ENCODE peak calls at places on chromosome 17, in ten cellular contexts. One of them, this sample, is unnamed.

GRCh38 chr17:80393491-80393890 is 21.5 kb upstream of the ENDOV start:
- DNase-seq in fibroblast of the aortic adventitia: no peak
- DNase-seq in right cardiac atrium: no peak
- DNase-seq in LoVo: no peak
- DNase-seq in H1: no peak
- DNase-seq in SIG-M5: no peak
- DNase-seq in cardiac fibroblast: no peak
- DNase-seq in chondrocyte: no peak
- DNase-seq in activated CD8-positive, alpha-beta memory T cell treated with anti-CD3 and anti-CD28 coated beads for 4 hours: no peak
- DNase-seq in SK-N-SH: no peak
- DNase-seq in this sample: peak; percentile 23

GRCh38 chr17:80108321-80108971 is 7.1 kb downstream of the GAA start:
- DNase-seq in fibroblast of the aortic adventitia: no peak
- DNase-seq in right cardiac atrium: no peak
- DNase-seq in LoVo: no peak
- DNase-seq in H1: no peak
- DNase-seq in SIG-M5: no peak
- DNase-seq in cardiac fibroblast: no peak
- DNase-seq in chondrocyte: peak; percentile 82
- DNase-seq in activated CD8-positive, alpha-beta memory T cell treated with anti-CD3 and anti-CD28 coated beads for 4 hours: no peak
- DNase-seq in SK-N-SH: no peak
- DNase-seq in this sample: no peak

GRCh38 chr17:10022416-10022815 is 117.3 kb upstream of the RCVRN start:
- DNase-seq in fibroblast of the aortic adventitia: no peak
- DNase-seq in right cardiac atrium: no peak
- DNase-seq in LoVo: no peak
- DNase-seq in H1: no peak
- DNase-seq in SIG-M5: no peak
- DNase-seq in cardiac fibroblast: no peak
- DNase-seq in chondrocyte: no peak
- DNase-seq in activated CD8-positive, alpha-beta memory T cell treated with anti-CD3 and anti-CD28 coated beads for 4 hours: no peak
- DNase-seq in SK-N-SH: no peak
- DNase-seq in this sample: no peak

GRCh38 chr17:73546770-73547345 is 97.4 kb downstream of the SDK2 start:
- DNase-seq in fibroblast of the aortic adventitia: no peak
- DNase-seq in right cardiac atrium: peak; percentile 74
- DNase-seq in LoVo: peak; percentile 30
- DNase-seq in H1: peak; percentile 72
- DNase-seq in SIG-M5: peak; percentile 59
- DNase-seq in cardiac fibroblast: peak; percentile 7
- DNase-seq in chondrocyte: no peak
- DNase-seq in activated CD8-positive, alpha-beta memory T cell treated with anti-CD3 and anti-CD28 coated beads for 4 hours: no peak
- DNase-seq in SK-N-SH: peak; percentile 85
- DNase-seq in this sample: peak; percentile 31

GRCh38 chr17:31534223-31534888 is 142.9 kb downstream of the RAB11FIP4 start:
- DNase-seq in fibroblast of the aortic adventitia: peak; percentile 65
- DNase-seq in right cardiac atrium: no peak
- DNase-seq in LoVo: no peak
- DNase-seq in H1: no peak
- DNase-seq in SIG-M5: no peak
- DNase-seq in cardiac fibroblast: peak; percentile 43
- DNase-seq in chondrocyte: no peak
- DNase-seq in activated CD8-positive, alpha-beta memory T cell treated with anti-CD3 and anti-CD28 coated beads for 4 hours: no peak
- DNase-seq in SK-N-SH: no peak
- DNase-seq in this sample: no peak

GRCh38 chr17:33560165-33560564 is 267.1 kb upstream of the ASIC2 start:
- DNase-seq in fibroblast of the aortic adventitia: peak; percentile 8
- DNase-seq in right cardiac atrium: no peak
- DNase-seq in LoVo: no peak
- DNase-seq in H1: no peak
- DNase-seq in SIG-M5: no peak
- DNase-seq in cardiac fibroblast: peak; percentile 16
- DNase-seq in chondrocyte: no peak
- DNase-seq in activated CD8-positive, alpha-beta memory T cell treated with anti-CD3 and anti-CD28 coated beads for 4 hours: no peak
- DNase-seq in SK-N-SH: no peak
- DNase-seq in this sample: no peak

GRCh38 chr17:2724783-2725164 is 13.2 kb upstream of the CLUH start:
- DNase-seq in fibroblast of the aortic adventitia: no peak
- DNase-seq in right cardiac atrium: peak; percentile 76
- DNase-seq in LoVo: peak; percentile 62
- DNase-seq in H1: peak; percentile 77
- DNase-seq in SIG-M5: no peak
- DNase-seq in cardiac fibroblast: peak; percentile 29
- DNase-seq in chondrocyte: no peak
- DNase-seq in activated CD8-positive, alpha-beta memory T cell treated with anti-CD3 and anti-CD28 coated beads for 4 hours: no peak
- DNase-seq in SK-N-SH: no peak
- DNase-seq in this sample: no peak

GRCh38 chr17:77131919-77132318 is 8.8 kb upstream of the SEC14L1 start:
- DNase-seq in fibroblast of the aortic adventitia: peak; percentile 72
- DNase-seq in right cardiac atrium: no peak
- DNase-seq in LoVo: no peak
- DNase-seq in H1: no peak
- DNase-seq in SIG-M5: no peak
- DNase-seq in cardiac fibroblast: peak; percentile 88
- DNase-seq in chondrocyte: no peak
- DNase-seq in activated CD8-positive, alpha-beta memory T cell treated with anti-CD3 and anti-CD28 coated beads for 4 hours: no peak
- DNase-seq in SK-N-SH: peak; percentile 66
- DNase-seq in this sample: no peak

GRCh38 chr17:10197721-10198508 is 491 bp downstream of the GAS7 start:
- DNase-seq in fibroblast of the aortic adventitia: no peak
- DNase-seq in right cardiac atrium: peak; percentile 76
- DNase-seq in LoVo: no peak
- DNase-seq in H1: no peak
- DNase-seq in SIG-M5: no peak
- DNase-seq in cardiac fibroblast: no peak
- DNase-seq in chondrocyte: peak; percentile 93
- DNase-seq in activated CD8-positive, alpha-beta memory T cell treated with anti-CD3 and anti-CD28 coated beads for 4 hours: no peak
- DNase-seq in SK-N-SH: peak; percentile 40
- DNase-seq in this sample: no peak

GRCh38 chr17:50881182-50881581 is 15.0 kb upstream of the TOB1 start:
- DNase-seq in fibroblast of the aortic adventitia: no peak
- DNase-seq in right cardiac atrium: no peak
- DNase-seq in LoVo: no peak
- DNase-seq in H1: no peak
- DNase-seq in SIG-M5: no peak
- DNase-seq in cardiac fibroblast: no peak
- DNase-seq in chondrocyte: no peak
- DNase-seq in activated CD8-positive, alpha-beta memory T cell treated with anti-CD3 and anti-CD28 coated beads for 4 hours: no peak
- DNase-seq in SK-N-SH: no peak
- DNase-seq in this sample: no peak

GRCh38 chr17:48994548-48995331 is 2.4 kb upstream of the IGF2BP1 start:
- DNase-seq in fibroblast of the aortic adventitia: no peak
- DNase-seq in right cardiac atrium: no peak
- DNase-seq in LoVo: no peak
- DNase-seq in H1: no peak
- DNase-seq in SIG-M5: no peak
- DNase-seq in cardiac fibroblast: no peak
- DNase-seq in chondrocyte: no peak
- DNase-seq in activated CD8-positive, alpha-beta memory T cell treated with anti-CD3 and anti-CD28 coated beads for 4 hours: no peak
- DNase-seq in SK-N-SH: no peak
- DNase-seq in this sample: no peak

GRCh38 chr17:64679710-64680216 is 17.7 kb upstream of the SMURF2 start:
- DNase-seq in fibroblast of the aortic adventitia: peak; percentile 97
- DNase-seq in right cardiac atrium: no peak
- DNase-seq in LoVo: peak; percentile 47
- DNase-seq in H1: no peak
- DNase-seq in SIG-M5: no peak
- DNase-seq in cardiac fibroblast: peak; percentile 81
- DNase-seq in chondrocyte: no peak
- DNase-seq in activated CD8-positive, alpha-beta memory T cell treated with anti-CD3 and anti-CD28 coated beads for 4 hours: no peak
- DNase-seq in SK-N-SH: no peak
- DNase-seq in this sample: no peak

GRCh38 chr17:74259667-74260524 is 14.1 kb upstream of the DNAI2 start:
- DNase-seq in fibroblast of the aortic adventitia: no peak
- DNase-seq in right cardiac atrium: no peak
- DNase-seq in LoVo: no peak
- DNase-seq in H1: peak; percentile 56
- DNase-seq in SIG-M5: no peak
- DNase-seq in cardiac fibroblast: no peak
- DNase-seq in chondrocyte: no peak
- DNase-seq in activated CD8-positive, alpha-beta memory T cell treated with anti-CD3 and anti-CD28 coated beads for 4 hours: no peak
- DNase-seq in SK-N-SH: peak; percentile 56
- DNase-seq in this sample: no peak

GRCh38 chr17:11928436-11928835 is 68.8 kb downstream of the ZNF18 start:
- DNase-seq in fibroblast of the aortic adventitia: no peak
- DNase-seq in right cardiac atrium: no peak
- DNase-seq in LoVo: no peak
- DNase-seq in H1: no peak
- DNase-seq in SIG-M5: no peak
- DNase-seq in cardiac fibroblast: no peak
- DNase-seq in chondrocyte: no peak
- DNase-seq in activated CD8-positive, alpha-beta memory T cell treated with anti-CD3 and anti-CD28 coated beads for 4 hours: no peak
- DNase-seq in SK-N-SH: no peak
- DNase-seq in this sample: no peak

GRCh38 chr17:78619334-78619733 is 42.1 kb upstream of the DNAH17 start:
- DNase-seq in fibroblast of the aortic adventitia: no peak
- DNase-seq in right cardiac atrium: no peak
- DNase-seq in LoVo: no peak
- DNase-seq in H1: no peak
- DNase-seq in SIG-M5: no peak
- DNase-seq in cardiac fibroblast: no peak
- DNase-seq in chondrocyte: no peak
- DNase-seq in activated CD8-positive, alpha-beta memory T cell treated with anti-CD3 and anti-CD28 coated beads for 4 hours: no peak
- DNase-seq in SK-N-SH: no peak
- DNase-seq in this sample: no peak

GRCh38 chr17:69858460-69858859 is 216.6 kb upstream of the KCNJ16 start:
- DNase-seq in fibroblast of the aortic adventitia: no peak
- DNase-seq in right cardiac atrium: no peak
- DNase-seq in LoVo: no peak
- DNase-seq in H1: no peak
- DNase-seq in SIG-M5: no peak
- DNase-seq in cardiac fibroblast: no peak
- DNase-seq in chondrocyte: no peak
- DNase-seq in activated CD8-positive, alpha-beta memory T cell treated with anti-CD3 and anti-CD28 coated beads for 4 hours: no peak
- DNase-seq in SK-N-SH: no peak
- DNase-seq in this sample: no peak